ENCODE peak calls at places on chromosomes 1 and 21, in five cellular contexts. One of them, this sample, is unnamed.

GRCh38 chr1:235998812-235999211 is 66.1 kb downstream of the NID1 start:
- DNase-seq in H9: no peak
- DNase-seq in stimulated activated CD4-positive, alpha-beta T cell treated with anti-CD3 and anti-CD28 coated beads, Interleukin-1b, Interleukin-23, amount 100 ng/mL, for 1 hour: no peak
- DNase-seq in naive thymus-derived CD8-positive, alpha-beta T cell: no peak
- DNase-seq in activated CD4-positive, alpha-beta memory T cell treated with anti-CD3 and anti-CD28 coated beads for 36 hours: peak
- DNase-seq in this sample: no peak

GRCh38 chr1:54051936-54052469 is 1.0 kb downstream of the TMEM59 start:
- DNase-seq in H9: no peak
- DNase-seq in naive thymus-derived CD8-positive, alpha-beta T cell: no peak
- DNase-seq in activated CD4-positive, alpha-beta memory T cell treated with anti-CD3 and anti-CD28 coated beads for 36 hours: no peak
- DNase-seq in stimulated activated CD4-positive, alpha-beta T cell treated with anti-CD3 and anti-CD28 coated beads, Interleukin-1b, Interleukin-23, amount 100 ng/mL, for 1 hour: no peak
- DNase-seq in this sample: no peak

GRCh38 chr1:152227310-152227928 is 3.4 kb upstream of the HRNR start:
- DNase-seq in activated CD4-positive, alpha-beta memory T cell treated with anti-CD3 and anti-CD28 coated beads for 36 hours: no peak
- DNase-seq in H9: no peak
- DNase-seq in stimulated activated CD4-positive, alpha-beta T cell treated with anti-CD3 and anti-CD28 coated beads, Interleukin-1b, Interleukin-23, amount 100 ng/mL, for 1 hour: no peak
- DNase-seq in naive thymus-derived CD8-positive, alpha-beta T cell: no peak
- DNase-seq in this sample: no peak

GRCh38 chr1:222106369-222106768 is 364.5 kb upstream of the DUSP10 start:
- DNase-seq in H9: peak
- DNase-seq in stimulated activated CD4-positive, alpha-beta T cell treated with anti-CD3 and anti-CD28 coated beads, Interleukin-1b, Interleukin-23, amount 100 ng/mL, for 1 hour: no peak
- DNase-seq in activated CD4-positive, alpha-beta memory T cell treated with anti-CD3 and anti-CD28 coated beads for 36 hours: no peak
- DNase-seq in naive thymus-derived CD8-positive, alpha-beta T cell: no peak
- DNase-seq in this sample: no peak

GRCh38 chr1:39646232-39647081 is 7.0 kb upstream of the HEYL start:
- DNase-seq in stimulated activated CD4-positive, alpha-beta T cell treated with anti-CD3 and anti-CD28 coated beads, Interleukin-1b, Interleukin-23, amount 100 ng/mL, for 1 hour: no peak
- DNase-seq in naive thymus-derived CD8-positive, alpha-beta T cell: no peak
- DNase-seq in activated CD4-positive, alpha-beta memory T cell treated with anti-CD3 and anti-CD28 coated beads for 36 hours: no peak
- DNase-seq in H9: peak
- DNase-seq in this sample: peak

GRCh38 chr1:64112281-64112680 is 91.1 kb upstream of the UBE2U start:
- DNase-seq in stimulated activated CD4-positive, alpha-beta T cell treated with anti-CD3 and anti-CD28 coated beads, Interleukin-1b, Interleukin-23, amount 100 ng/mL, for 1 hour: no peak
- DNase-seq in activated CD4-positive, alpha-beta memory T cell treated with anti-CD3 and anti-CD28 coated beads for 36 hours: no peak
- DNase-seq in naive thymus-derived CD8-positive, alpha-beta T cell: no peak
- DNase-seq in H9: no peak
- DNase-seq in this sample: no peak

GRCh38 chr1:228397454-228397786 is 9.2 kb downstream of the TRIM11 start:
- DNase-seq in activated CD4-positive, alpha-beta memory T cell treated with anti-CD3 and anti-CD28 coated beads for 36 hours: peak
- DNase-seq in naive thymus-derived CD8-positive, alpha-beta T cell: no peak
- DNase-seq in stimulated activated CD4-positive, alpha-beta T cell treated with anti-CD3 and anti-CD28 coated beads, Interleukin-1b, Interleukin-23, amount 100 ng/mL, for 1 hour: no peak
- DNase-seq in H9: peak
- DNase-seq in this sample: no peak

GRCh38 chr1:63630238-63630637 is 37.0 kb downstream of the PGM1 start:
- DNase-seq in naive thymus-derived CD8-positive, alpha-beta T cell: no peak
- DNase-seq in H9: no peak
- DNase-seq in activated CD4-positive, alpha-beta memory T cell treated with anti-CD3 and anti-CD28 coated beads for 36 hours: no peak
- DNase-seq in stimulated activated CD4-positive, alpha-beta T cell treated with anti-CD3 and anti-CD28 coated beads, Interleukin-1b, Interleukin-23, amount 100 ng/mL, for 1 hour: no peak
- DNase-seq in this sample: no peak

GRCh38 chr1:154697710-154698109 is 89.7 kb upstream of the ADAR start:
- DNase-seq in H9: no peak
- DNase-seq in naive thymus-derived CD8-positive, alpha-beta T cell: no peak
- DNase-seq in activated CD4-positive, alpha-beta memory T cell treated with anti-CD3 and anti-CD28 coated beads for 36 hours: no peak
- DNase-seq in stimulated activated CD4-positive, alpha-beta T cell treated with anti-CD3 and anti-CD28 coated beads, Interleukin-1b, Interleukin-23, amount 100 ng/mL, for 1 hour: no peak
- DNase-seq in this sample: no peak

GRCh38 chr1:175178056-175178455 is 14.5 kb downstream of the KIAA0040 start:
- DNase-seq in stimulated activated CD4-positive, alpha-beta T cell treated with anti-CD3 and anti-CD28 coated beads, Interleukin-1b, Interleukin-23, amount 100 ng/mL, for 1 hour: no peak
- DNase-seq in H9: no peak
- DNase-seq in activated CD4-positive, alpha-beta memory T cell treated with anti-CD3 and anti-CD28 coated beads for 36 hours: no peak
- DNase-seq in naive thymus-derived CD8-positive, alpha-beta T cell: no peak
- DNase-seq in this sample: no peak

GRCh38 chr21:33945652-33946270 is 30.2 kb upstream of the ATP5PO start:
- DNase-seq in H9: no peak
- DNase-seq in activated CD4-positive, alpha-beta memory T cell treated with anti-CD3 and anti-CD28 coated beads for 36 hours: no peak
- DNase-seq in naive thymus-derived CD8-positive, alpha-beta T cell: no peak
- DNase-seq in stimulated activated CD4-positive, alpha-beta T cell treated with anti-CD3 and anti-CD28 coated beads, Interleukin-1b, Interleukin-23, amount 100 ng/mL, for 1 hour: no peak
- DNase-seq in this sample: no peak

GRCh38 chr1:86998727-86999126 is 84.3 kb downstream of the HS2ST1 start:
- DNase-seq in H9: no peak
- DNase-seq in stimulated activated CD4-positive, alpha-beta T cell treated with anti-CD3 and anti-CD28 coated beads, Interleukin-1b, Interleukin-23, amount 100 ng/mL, for 1 hour: no peak
- DNase-seq in naive thymus-derived CD8-positive, alpha-beta T cell: no peak
- DNase-seq in activated CD4-positive, alpha-beta memory T cell treated with anti-CD3 and anti-CD28 coated beads for 36 hours: no peak
- DNase-seq in this sample: no peak

GRCh38 chr1:54402896-54403295 is 3.3 kb downstream of the SSBP3 start:
- DNase-seq in naive thymus-derived CD8-positive, alpha-beta T cell: no peak
- DNase-seq in H9: no peak
- DNase-seq in stimulated activated CD4-positive, alpha-beta T cell treated with anti-CD3 and anti-CD28 coated beads, Interleukin-1b, Interleukin-23, amount 100 ng/mL, for 1 hour: no peak
- DNase-seq in activated CD4-positive, alpha-beta memory T cell treated with anti-CD3 and anti-CD28 coated beads for 36 hours: no peak
- DNase-seq in this sample: no peak

This sample was measured in sciatic nerve.